ENCODE peak calls at places on chromosomes 1 and 21, in four cellular contexts. One of them, this sample, is unnamed.

GRCh38 chr1:213041443-213041842 is 9.6 kb upstream of the RPS6KC1 start:
- DNase-seq in foreskin fibroblast: peak; percentile 43
- DNase-seq in glutamatergic neuron: no peak
- DNase-seq in OCI-LY7: no peak
- DNase-seq in this sample: no peak

GRCh38 chr1:96559707-96560588 is 161.6 kb upstream of the PTBP2 start:
- DNase-seq in foreskin fibroblast: peak; percentile 98
- DNase-seq in glutamatergic neuron: no peak
- DNase-seq in OCI-LY7: no peak
- DNase-seq in this sample: no peak

GRCh38 chr1:84412316-84412942 is 14.1 kb downstream of the DNASE2B start:
- DNase-seq in foreskin fibroblast: no peak
- DNase-seq in glutamatergic neuron: no peak
- DNase-seq in OCI-LY7: no peak
- DNase-seq in this sample: no peak

GRCh38 chr1:78277253-78277652 is 213.5 kb upstream of the PTGFR start:
- DNase-seq in foreskin fibroblast: peak; percentile 79
- DNase-seq in glutamatergic neuron: no peak
- DNase-seq in OCI-LY7: no peak
- DNase-seq in this sample: no peak

GRCh38 chr1:109501644-109502367 is 7.7 kb downstream of the AMIGO1 start:
- DNase-seq in foreskin fibroblast: no peak
- DNase-seq in glutamatergic neuron: no peak
- DNase-seq in OCI-LY7: no peak
- DNase-seq in this sample: no peak

GRCh38 chr1:15322648-15323350 is 75.8 kb downstream of the FHAD1 start:
- DNase-seq in foreskin fibroblast: no peak
- DNase-seq in glutamatergic neuron: no peak
- DNase-seq in OCI-LY7: no peak
- DNase-seq in this sample: no peak

GRCh38 chr21:25907573-25908275 is 173.0 kb downstream of the GABPA start:
- DNase-seq in foreskin fibroblast: no peak
- DNase-seq in glutamatergic neuron: no peak
- DNase-seq in OCI-LY7: no peak
- DNase-seq in this sample: no peak

GRCh38 chr21:38979271-38980196 is 173.8 kb downstream of the ETS2 start:
- DNase-seq in foreskin fibroblast: no peak
- DNase-seq in glutamatergic neuron: no peak
- DNase-seq in OCI-LY7: no peak
- DNase-seq in this sample: no peak

GRCh38 chr1:30763654-30764248 is 6.2 kb upstream of the LAPTM5 start:
- DNase-seq in foreskin fibroblast: peak; percentile 34
- DNase-seq in glutamatergic neuron: no peak
- DNase-seq in OCI-LY7: no peak
- DNase-seq in this sample: no peak

GRCh38 chr1:168583571-168583970 is 7.2 kb downstream of the XCL1 start:
- DNase-seq in foreskin fibroblast: no peak
- DNase-seq in glutamatergic neuron: no peak
- DNase-seq in OCI-LY7: no peak
- DNase-seq in this sample: no peak

GRCh38 chr1:112397051-112397471 is 1.0 kb downstream of the CTTNBP2NL start:
- DNase-seq in foreskin fibroblast: no peak
- DNase-seq in glutamatergic neuron: no peak
- DNase-seq in OCI-LY7: peak; percentile 13
- DNase-seq in this sample: no peak

GRCh38 chr1:230263573-230264195 is 162.4 kb downstream of the PGBD5 start:
- DNase-seq in foreskin fibroblast: no peak
- DNase-seq in glutamatergic neuron: no peak
- DNase-seq in OCI-LY7: no peak
- DNase-seq in this sample: no peak

GRCh38 chr1:37325010-37325409 is 149.4 kb upstream of the ZC3H12A start:
- DNase-seq in foreskin fibroblast: no peak
- DNase-seq in glutamatergic neuron: no peak
- DNase-seq in OCI-LY7: no peak
- DNase-seq in this sample: no peak

GRCh38 chr1:157776971-157777386 is at the start of gene FCRL2:
- DNase-seq in foreskin fibroblast: no peak
- DNase-seq in glutamatergic neuron: no peak
- DNase-seq in OCI-LY7: peak; percentile 58
- DNase-seq in this sample: no peak

GRCh38 chr1:181647314-181648035 is 164.2 kb downstream of the CACNA1E start:
- DNase-seq in foreskin fibroblast: no peak
- DNase-seq in glutamatergic neuron: no peak
- DNase-seq in OCI-LY7: no peak
- DNase-seq in this sample: no peak

GRCh38 chr1:160672789-160673695 is 26.2 kb upstream of the SLAMF1 start:
- DNase-seq in foreskin fibroblast: no peak
- DNase-seq in glutamatergic neuron: no peak
- DNase-seq in OCI-LY7: peak; percentile 62
- DNase-seq in this sample: no peak

GRCh38 chr21:34691396-34692032 is 22.7 kb downstream of the CLIC6 start:
- DNase-seq in foreskin fibroblast: no peak
- DNase-seq in glutamatergic neuron: no peak
- DNase-seq in OCI-LY7: no peak
- DNase-seq in this sample: no peak

GRCh38 chr1:178538192-178538916 is 25.4 kb downstream of the TEX35 start:
- DNase-seq in foreskin fibroblast: peak; percentile 83
- DNase-seq in glutamatergic neuron: no peak
- DNase-seq in OCI-LY7: no peak
- DNase-seq in this sample: no peak

GRCh38 chr1:161073474-161074121 is 3.9 kb upstream of the ARHGAP30 start:
- DNase-seq in foreskin fibroblast: no peak
- DNase-seq in glutamatergic neuron: no peak
- DNase-seq in OCI-LY7: no peak
- DNase-seq in this sample: no peak

GRCh38 chr1:107076846-107077245 is 20.4 kb downstream of the PRMT6 start:
- DNase-seq in foreskin fibroblast: peak; percentile 89
- DNase-seq in glutamatergic neuron: no peak
- DNase-seq in OCI-LY7: no peak
- DNase-seq in this sample: no peak

GRCh38 chr1:232602622-232603021 is 27.3 kb downstream of the SIPA1L2 start:
- DNase-seq in foreskin fibroblast: no peak
- DNase-seq in glutamatergic neuron: no peak
- DNase-seq in OCI-LY7: peak; percentile 39
- DNase-seq in this sample: no peak
- TF ChIP-seq CTCF in foreskin fibroblast: no peak
- TF ChIP-seq CTCF in glutamatergic neuron: peak; percentile 36
- TF ChIP-seq CTCF in OCI-LY7: peak; percentile 66
- TF ChIP-seq CTCF in this sample: no peak

GRCh38 chr21:42739061-42739931 is 85.9 kb downstream of the PDE9A start:
- DNase-seq in foreskin fibroblast: peak; percentile 42
- DNase-seq in glutamatergic neuron: no peak
- DNase-seq in OCI-LY7: no peak
- DNase-seq in this sample: no peak

GRCh38 chr21:42740405-42740909 is 87.0 kb downstream of the PDE9A start:
- DNase-seq in foreskin fibroblast: no peak
- DNase-seq in glutamatergic neuron: no peak
- DNase-seq in OCI-LY7: no peak
- DNase-seq in this sample: no peak

GRCh38 chr21:42736646-42737350 is 83.4 kb downstream of the PDE9A start:
- DNase-seq in foreskin fibroblast: no peak
- DNase-seq in glutamatergic neuron: no peak
- DNase-seq in OCI-LY7: no peak
- DNase-seq in this sample: no peak

GRCh38 chr21:42735944-42736343 is 82.5 kb downstream of the PDE9A start:
- DNase-seq in foreskin fibroblast: no peak
- DNase-seq in glutamatergic neuron: no peak
- DNase-seq in OCI-LY7: no peak
- DNase-seq in this sample: no peak

GRCh38 chr21:42737969-42738590 is 84.7 kb downstream of the PDE9A start:
- DNase-seq in foreskin fibroblast: no peak
- DNase-seq in glutamatergic neuron: no peak
- DNase-seq in OCI-LY7: no peak
- DNase-seq in this sample: no peak
- TF ChIP-seq CTCF in foreskin fibroblast: no peak
- TF ChIP-seq CTCF in glutamatergic neuron: no peak
- TF ChIP-seq CTCF in OCI-LY7: no peak
- TF ChIP-seq CTCF in this sample: no peak

DNA sequence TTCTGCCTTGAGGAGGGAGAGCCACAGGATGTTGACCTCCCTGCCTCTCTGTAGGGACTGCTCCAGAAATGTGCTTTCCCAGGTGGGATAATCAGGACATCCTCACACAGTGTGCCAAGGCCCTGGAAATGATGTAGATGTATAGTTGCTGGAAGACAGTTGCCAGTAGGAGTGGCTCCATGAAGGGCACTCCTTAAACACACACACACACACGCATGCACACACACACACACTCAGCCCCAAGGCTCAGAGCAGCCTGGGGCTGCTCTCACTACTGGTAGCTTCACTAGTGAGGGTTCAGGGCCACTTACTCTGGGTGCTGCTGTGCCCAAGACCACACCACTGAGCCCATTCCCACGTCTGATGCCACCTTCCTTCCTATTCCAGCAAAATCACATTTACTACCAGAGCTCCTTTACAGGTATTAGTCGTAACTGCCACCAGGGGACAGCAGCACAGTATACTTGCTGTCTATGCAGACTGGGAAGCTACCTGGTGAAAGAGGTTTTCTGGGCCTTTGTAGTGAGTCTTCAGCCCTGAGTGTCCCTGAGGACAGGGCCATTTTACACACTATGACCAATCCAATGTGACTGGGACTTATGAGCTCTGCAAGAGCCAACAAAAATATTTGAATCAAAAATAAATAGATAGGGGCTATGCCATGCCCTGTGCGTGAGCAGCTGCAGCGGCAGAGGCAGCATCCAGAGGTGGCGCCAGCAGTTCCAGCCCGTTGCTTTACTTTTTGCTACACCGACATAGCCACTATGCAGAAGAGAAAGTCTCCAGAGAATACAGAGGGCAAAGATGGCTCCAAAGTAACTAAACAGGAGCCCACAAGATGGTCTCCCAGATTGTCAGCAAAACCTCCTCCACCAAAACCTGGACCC is 15.0 kb downstream of the CRNN start:
- DNase-seq in foreskin fibroblast: no peak
- DNase-seq in glutamatergic neuron: no peak
- DNase-seq in OCI-LY7: peak; percentile 3
- DNase-seq in this sample: no peak
- TF ChIP-seq CTCF in foreskin fibroblast: no peak
- TF ChIP-seq CTCF in glutamatergic neuron: no peak
- TF ChIP-seq CTCF in OCI-LY7: peak; percentile 61
- TF ChIP-seq CTCF in this sample: peak; percentile 47

GRCh38 chr1:18290740-18291412 is 183.3 kb downstream of the IGSF21 start:
- DNase-seq in foreskin fibroblast: no peak
- DNase-seq in glutamatergic neuron: peak; percentile 41
- DNase-seq in OCI-LY7: no peak
- DNase-seq in this sample: no peak

GRCh38 chr1:18293291-18293690 is 185.7 kb downstream of the IGSF21 start:
- DNase-seq in foreskin fibroblast: no peak
- DNase-seq in glutamatergic neuron: no peak
- DNase-seq in OCI-LY7: no peak
- DNase-seq in this sample: no peak

GRCh38 chr1:18292531-18292930 is 184.9 kb downstream of the IGSF21 start:
- DNase-seq in foreskin fibroblast: no peak
- DNase-seq in glutamatergic neuron: no peak
- DNase-seq in OCI-LY7: no peak
- DNase-seq in this sample: no peak

GRCh38 chr1:18288609-18289219 is 181.1 kb downstream of the IGSF21 start:
- DNase-seq in foreskin fibroblast: no peak
- DNase-seq in glutamatergic neuron: no peak
- DNase-seq in OCI-LY7: peak; percentile 72
- DNase-seq in this sample: no peak

GRCh38 chr1:18289597-18289996 is 182.0 kb downstream of the IGSF21 start:
- DNase-seq in foreskin fibroblast: no peak
- DNase-seq in glutamatergic neuron: no peak
- DNase-seq in OCI-LY7: peak; percentile 43
- DNase-seq in this sample: no peak
- TF ChIP-seq CTCF in foreskin fibroblast: no peak
- TF ChIP-seq CTCF in glutamatergic neuron: peak; percentile 6
- TF ChIP-seq CTCF in OCI-LY7: peak; percentile 58
- TF ChIP-seq CTCF in this sample: no peak

GRCh38 chr1:59879556-59879955 is 47.0 kb downstream of the CYP2J2 start:
- DNase-seq in foreskin fibroblast: peak; percentile 19
- DNase-seq in glutamatergic neuron: peak; percentile 73
- DNase-seq in OCI-LY7: peak; percentile 1
- DNase-seq in this sample: peak; percentile 32

GRCh38 chr1:59877108-59877682 is 49.4 kb downstream of the CYP2J2 start:
- DNase-seq in foreskin fibroblast: no peak
- DNase-seq in glutamatergic neuron: no peak
- DNase-seq in OCI-LY7: no peak
- DNase-seq in this sample: no peak

GRCh38 chr1:59878370-59878769 is 48.2 kb downstream of the CYP2J2 start:
- DNase-seq in foreskin fibroblast: no peak
- DNase-seq in glutamatergic neuron: no peak
- DNase-seq in OCI-LY7: no peak
- DNase-seq in this sample: no peak

GRCh38 chr1:59880001-59880400 is 46.6 kb downstream of the CYP2J2 start:
- DNase-seq in foreskin fibroblast: no peak
- DNase-seq in glutamatergic neuron: no peak
- DNase-seq in OCI-LY7: no peak
- DNase-seq in this sample: no peak

DNA sequence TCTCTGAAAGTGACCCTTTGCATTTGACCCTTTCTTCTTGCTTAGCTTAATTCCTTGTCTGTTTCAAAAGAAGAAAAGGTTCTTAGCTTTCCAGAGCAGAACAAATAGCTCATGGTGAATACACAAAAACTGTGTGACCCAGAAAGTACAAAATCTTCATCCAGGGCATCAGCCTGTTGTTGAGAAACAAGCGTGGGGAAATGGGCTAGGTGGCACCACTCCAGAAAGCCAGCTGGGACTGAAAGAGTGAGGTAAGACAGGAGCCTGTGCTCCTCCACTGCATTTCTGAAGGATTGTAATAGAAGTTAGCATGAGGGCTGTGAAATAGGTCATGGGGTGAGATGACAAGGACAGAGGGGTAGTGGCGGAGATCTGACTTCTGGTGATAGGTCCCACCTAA is 45.8 kb downstream of the CYP2J2 start:
- DNase-seq in foreskin fibroblast: peak; percentile 18
- DNase-seq in glutamatergic neuron: no peak
- DNase-seq in OCI-LY7: no peak
- DNase-seq in this sample: no peak
- TF ChIP-seq CTCF in foreskin fibroblast: no peak
- TF ChIP-seq CTCF in glutamatergic neuron: no peak
- TF ChIP-seq CTCF in OCI-LY7: no peak
- TF ChIP-seq CTCF in this sample: no peak

GRCh38 chr1:204600968-204601367 is 84.6 kb downstream of the LRRN2 start:
- DNase-seq in foreskin fibroblast: no peak
- DNase-seq in glutamatergic neuron: no peak
- DNase-seq in OCI-LY7: no peak
- DNase-seq in this sample: no peak
- TF ChIP-seq CTCF in foreskin fibroblast: no peak
- TF ChIP-seq CTCF in glutamatergic neuron: peak; percentile 40
- TF ChIP-seq CTCF in OCI-LY7: no peak
- TF ChIP-seq CTCF in this sample: no peak

DNA sequence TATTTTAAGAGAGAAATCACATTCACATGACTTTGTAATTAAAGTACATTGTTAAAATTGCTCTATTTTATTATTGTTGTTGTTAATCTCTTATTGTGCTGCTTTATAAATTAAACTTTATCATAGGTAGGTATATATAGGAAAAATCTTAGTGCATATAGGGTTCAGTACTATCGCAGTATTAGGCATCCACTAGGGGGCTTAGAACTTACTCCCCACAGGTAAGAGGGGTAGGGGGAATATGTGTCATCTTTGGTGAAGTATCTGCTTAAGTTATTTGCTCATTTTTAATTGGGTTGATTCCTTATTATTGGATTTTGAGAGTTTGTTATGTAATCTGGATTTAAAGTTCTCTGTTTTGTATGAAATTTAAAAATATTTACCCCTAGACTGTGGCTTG is 385.2 kb downstream of the DUSP10 start:
- DNase-seq in foreskin fibroblast: no peak
- DNase-seq in glutamatergic neuron: no peak
- DNase-seq in OCI-LY7: no peak
- DNase-seq in this sample: no peak
- TF ChIP-seq CTCF in foreskin fibroblast: no peak
- TF ChIP-seq CTCF in glutamatergic neuron: no peak
- TF ChIP-seq CTCF in OCI-LY7: peak; percentile 62
- TF ChIP-seq CTCF in this sample: peak; percentile 10